ENCODE peak calls at places on chromosome 6, in five cellular contexts. H is H9, S is H1, J is neuronal stem cell, L is mesenchymal stem cell. G is an unnamed sample.

GRCh38 chr6:21102624-21103023 is 490.9 kb upstream of the SOX4 start:
- DNase-seq in H (no peak), S (no peak), J (no peak), L (no peak), G (peak)

GRCh38 chr6:107101661-107102413 is 13.5 kb downstream of the BEND3 start:
- DNase-seq in H (no peak), S (no peak), J (no peak), L (no peak), G (no peak)

GRCh38 chr6:148440877-148441453 is 98.3 kb downstream of the SASH1 start:
- DNase-seq in H (no peak), S (peak), J (no peak), L (peak), G (no peak)

GRCh38 chr6:44117397-44118128 is 9.7 kb downstream of the MRPL14 start:
- DNase-seq in H (no peak), S (no peak), J (no peak), L (no peak), G (peak)

GRCh38 chr6:105163186-105163585 is 16.6 kb downstream of the POPDC3 start:
- DNase-seq in H (no peak), S (no peak), J (no peak), L (no peak), G (no peak)

GRCh38 chr6:149939909-149940672 is 1.7 kb upstream of the ULBP2 start:
- DNase-seq in H (no peak), S (no peak), J (no peak), L (no peak), G (no peak)

GRCh38 chr6:138099832-138100231 is 7.4 kb downstream of the PERP start:
- DNase-seq in H (no peak), S (no peak), J (no peak), L (no peak), G (peak)

GRCh38 chr6:169975286-169975685 is 223.9 kb downstream of the ERMARD start:
- DNase-seq in H (no peak), S (no peak), J (no peak), L (no peak), G (no peak)

GRCh38 chr6:75800708-75801505 is 51.9 kb downstream of the MYO6 start:
- DNase-seq in H (no peak), S (no peak), J (no peak), L (no peak), G (no peak)

GRCh38 chr6:114342826-114343781 is at the start of gene HS3ST5:
- DNase-seq in H (peak), S (peak), J (peak), L (peak), G (peak)

GRCh38 chr6:153032255-153032882 is 29.9 kb upstream of the MTRF1L start:
- DNase-seq in H (no peak), S (no peak), J (no peak), L (peak), G (no peak)

GRCh38 chr6:151263967-151264366 is 24.2 kb downstream of the AKAP12 start:
- DNase-seq in H (no peak), S (no peak), J (no peak), L (no peak), G (no peak)

GRCh38 chr6:83051386-83052172 is 14.1 kb downstream of the UBE3D start:
- DNase-seq in H (no peak), S (no peak), J (no peak), L (no peak), G (no peak)

GRCh38 chr6:12422848-12423247 is 132.7 kb downstream of the EDN1 start:
- DNase-seq in H (no peak), S (no peak), J (no peak), L (no peak), G (peak)

GRCh38 chr6:26349964-26350857 is 14.8 kb upstream of the BTN3A2 start:
- DNase-seq in H (no peak), S (no peak), J (no peak), L (no peak), G (peak)

GRCh38 chr6:151027295-151027747 is 161.8 kb downstream of the MTHFD1L start:
- DNase-seq in H (no peak), S (no peak), J (no peak), L (no peak), G (no peak)

GRCh38 chr6:168823397-168824020 is 382.5 kb downstream of the SMOC2 start:
- DNase-seq in H (no peak), S (no peak), J (peak), L (peak), G (no peak)

GRCh38 chr6:19210849-19211590 is 626.1 kb upstream of the ID4 start:
- DNase-seq in H (peak), S (peak), J (peak), L (no peak), G (peak)

GRCh38 chr6:37540390-37540789 is 40.7 kb upstream of the CCDC167 start:
- DNase-seq in H (peak), S (no peak), J (no peak), L (no peak), G (no peak)
- H2BK12ac ChIP-seq in H (no peak), S (no peak), J (no peak), L (no peak), G (no peak)

GRCh38 chr6:52109073-52109635 is 21.7 kb upstream of the PKHD1 start:
- DNase-seq in H (no peak), S (no peak), J (no peak), L (no peak), G (no peak)

GRCh38 chr6:52104979-52105378 is 17.6 kb upstream of the PKHD1 start:
- DNase-seq in H (no peak), S (no peak), J (no peak), L (no peak), G (no peak)

GRCh38 chr6:52103661-52104060 is 16.2 kb upstream of the PKHD1 start:
- DNase-seq in H (no peak), S (no peak), J (no peak), L (no peak), G (no peak)

GRCh38 chr6:52106994-52107393 is 19.6 kb upstream of the PKHD1 start:
- DNase-seq in H (no peak), S (no peak), J (no peak), L (no peak), G (no peak)

DNA sequence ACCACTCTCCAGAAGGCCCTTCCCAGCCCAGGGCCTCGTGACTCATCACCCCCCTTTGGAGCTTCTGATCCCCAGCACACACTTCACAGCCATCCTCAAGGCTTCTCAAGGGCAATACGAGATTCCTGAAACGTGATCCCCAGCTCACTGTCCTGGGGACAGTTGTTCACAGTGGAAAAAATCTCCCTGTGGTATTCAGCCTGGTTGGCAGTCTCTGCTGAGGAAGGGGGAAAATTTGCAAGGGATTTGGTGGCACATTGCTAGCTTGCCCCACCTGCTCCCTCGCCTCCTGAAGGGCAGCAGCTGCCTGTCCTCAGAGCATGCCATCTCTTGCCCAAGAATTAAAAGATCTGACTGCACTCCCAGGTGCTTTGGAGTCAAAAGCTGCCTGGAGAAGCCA is 20.7 kb upstream of the PKHD1 start:
- DNase-seq in H (peak), S (no peak), J (no peak), L (no peak), G (no peak)
- H2BK12ac ChIP-seq in H (no peak), S (no peak), J (no peak), L (no peak), G (no peak)

DNA sequence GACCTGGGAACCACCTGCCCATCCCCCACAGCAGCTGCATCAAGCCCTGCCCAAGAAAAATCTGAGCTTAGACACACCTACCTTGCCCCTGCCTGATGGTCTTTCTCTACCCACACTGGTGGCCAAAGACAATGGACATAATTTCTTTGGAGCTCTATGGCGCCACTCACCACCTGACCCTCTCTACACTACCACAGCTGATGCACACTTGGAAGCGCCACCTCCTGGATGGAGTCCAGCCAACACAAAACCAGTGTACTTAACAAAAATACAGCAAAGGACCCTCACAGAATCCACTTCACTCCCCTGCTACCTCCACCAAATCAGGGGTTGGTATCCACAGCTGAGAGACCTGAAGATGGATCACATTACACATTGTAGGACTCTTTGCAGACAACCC is 39.7 kb upstream of the CLVS2 start:
- DNase-seq in H (peak), S (no peak), J (no peak), L (no peak), G (no peak)
- H2BK12ac ChIP-seq in H (no peak), S (no peak), J (no peak), L (no peak), G (no peak)

GRCh38 chr6:3328145-3328544 is 69.4 kb downstream of the PSMG4 start:
- DNase-seq in H (no peak), S (no peak), J (no peak), L (no peak), G (peak)

GRCh38 chr6:3330199-3330598 is 71.5 kb downstream of the PSMG4 start:
- DNase-seq in H (peak), S (peak), J (no peak), L (no peak), G (no peak)

GRCh38 chr6:3328796-3329195 is 70.0 kb downstream of the PSMG4 start:
- DNase-seq in H (no peak), S (no peak), J (no peak), L (no peak), G (no peak)

GRCh38 chr6:3331498-3331897 is 72.8 kb downstream of the PSMG4 start:
- DNase-seq in H (no peak), S (no peak), J (no peak), L (no peak), G (no peak)

DNA sequence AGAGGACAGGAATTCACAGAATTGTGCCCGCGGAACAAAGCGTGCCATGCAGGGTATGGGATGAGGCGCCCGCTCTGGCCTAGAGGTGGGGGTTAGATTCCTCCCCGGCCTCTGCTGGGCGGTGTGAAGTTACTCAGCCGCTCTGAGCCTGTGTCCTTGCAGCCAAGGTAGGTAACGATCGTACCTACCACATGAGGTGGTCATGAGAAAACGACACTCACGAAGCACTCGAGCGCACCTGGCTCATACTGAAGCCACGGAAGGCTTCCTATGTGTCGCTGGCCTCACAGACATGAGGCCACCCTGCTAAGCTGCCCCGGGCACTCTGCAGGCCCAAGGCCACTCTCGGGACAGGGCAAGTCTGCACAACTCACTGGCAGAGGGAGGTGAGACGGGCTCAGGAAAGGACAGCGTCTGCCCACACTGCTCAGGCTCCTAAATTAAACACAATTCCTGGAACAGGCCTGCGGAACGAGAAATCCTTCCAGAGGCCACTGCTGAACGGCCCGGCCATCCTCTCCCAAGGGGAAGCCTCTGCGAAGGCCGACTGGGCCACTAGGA is 70.8 kb downstream of the PSMG4 start:
- DNase-seq in H (no peak), S (no peak), J (no peak), L (no peak), G (no peak)
- H2BK12ac ChIP-seq in H (no peak), S (peak), J (peak), L (no peak), G (no peak)

G was measured in trophoblast cell.